ENCODE peak calls at places on chromosomes 12 and 14, in six cellular contexts. L is osteocyte, Z is neural crest cell, K is cardiac muscle cell, E is dorsolateral prefrontal cortex, S is right atrium auricular region. D is an unnamed sample.
A peak's percentile ranks its signal among the peaks of the same experiment; 100 is the strongest.

GRCh38 chr12:46483572-46484395 is 111.2 kb upstream of the SLC38A2 start:
- DNase-seq in L (no peak), Z (no peak), K (peak; percentile 65), E (no peak), S (no peak), D (no peak)

GRCh38 chr14:68104518-68104917 is 284.9 kb downstream of the RAD51B start:
- DNase-seq in L (no peak), Z (no peak), K (peak; percentile 85), E (no peak), S (no peak), D (no peak)

GRCh38 chr12:108801736-108802665 is 55.4 kb downstream of the SSH1 start:
- DNase-seq in L (no peak), Z (peak; percentile 61), K (peak; percentile 66), E (no peak), S (peak; percentile 84), D (no peak)

GRCh38 chr14:92944976-92945375 is 22.0 kb downstream of the CHGA start:
- DNase-seq in L (no peak), Z (no peak), K (no peak), E (no peak), S (no peak), D (no peak)

GRCh38 chr12:92582466-92582865 is 120.3 kb upstream of the PLEKHG7 start:
- DNase-seq in L (no peak), Z (no peak), K (no peak), E (no peak), S (no peak), D (no peak)

GRCh38 chr12:120249266-120249874 is 16.2 kb downstream of the PXN start:
- DNase-seq in L (no peak), Z (no peak), K (no peak), E (no peak), S (no peak), D (no peak)

GRCh38 chr14:102927346-102927877 is 4.9 kb downstream of the AMN start:
- DNase-seq in L (no peak), Z (no peak), K (no peak), E (no peak), S (no peak), D (no peak)

GRCh38 chr14:24309538-24310386 is at the start of gene LTB4R2:
- DNase-seq in L (no peak), Z (no peak), K (no peak), E (no peak), S (no peak), D (no peak)

GRCh38 chr14:76829016-76829365 is 2.8 kb downstream of the LRRC74A start:
- DNase-seq in L (no peak), Z (no peak), K (peak; percentile 77), E (peak; percentile 32), S (peak; percentile 82), D (no peak)

GRCh38 chr12:40224439-40225291 is at the start of gene LRRK2:
- DNase-seq in L (peak; percentile 83), Z (peak; percentile 51), K (peak; percentile 73), E (peak; percentile 38), S (peak; percentile 85), D (peak; percentile 69)

GRCh38 chr12:115319641-115320040 is 635.7 kb upstream of the TBX3 start:
- DNase-seq in L (no peak), Z (no peak), K (no peak), E (no peak), S (no peak), D (no peak)

GRCh38 chr14:101200650-101201516 is 297.4 kb upstream of the RTL1 start:
- DNase-seq in L (peak; percentile 73), Z (no peak), K (no peak), E (no peak), S (peak; percentile 34), D (peak; percentile 50)

GRCh38 chr12:1851126-1851791 is 30.9 kb downstream of the LRTM2 start:
- DNase-seq in L (no peak), Z (no peak), K (peak; percentile 74), E (no peak), S (no peak), D (no peak)

GRCh38 chr12:25995906-25996305 is 37.4 kb downstream of the RASSF8 start:
- DNase-seq in L (no peak), Z (no peak), K (peak; percentile 24), E (no peak), S (no peak), D (no peak)

GRCh38 chr12:90250766-90251165 is 542.1 kb upstream of the ATP2B1 start:
- DNase-seq in L (no peak), Z (no peak), K (peak; percentile 84), E (no peak), S (peak; percentile 61), D (no peak)

GRCh38 chr12:90250041-90250440 is 541.4 kb upstream of the ATP2B1 start:
- DNase-seq in L (no peak), Z (no peak), K (no peak), E (no peak), S (no peak), D (no peak)

GRCh38 chr12:90257927-90258624 is 549.4 kb upstream of the ATP2B1 start:
- DNase-seq in L (no peak), Z (no peak), K (no peak), E (no peak), S (no peak), D (no peak)

GRCh38 chr12:90253142-90253541 is 544.5 kb upstream of the ATP2B1 start:
- DNase-seq in L (no peak), Z (no peak), K (no peak), E (no peak), S (no peak), D (no peak)

DNA sequence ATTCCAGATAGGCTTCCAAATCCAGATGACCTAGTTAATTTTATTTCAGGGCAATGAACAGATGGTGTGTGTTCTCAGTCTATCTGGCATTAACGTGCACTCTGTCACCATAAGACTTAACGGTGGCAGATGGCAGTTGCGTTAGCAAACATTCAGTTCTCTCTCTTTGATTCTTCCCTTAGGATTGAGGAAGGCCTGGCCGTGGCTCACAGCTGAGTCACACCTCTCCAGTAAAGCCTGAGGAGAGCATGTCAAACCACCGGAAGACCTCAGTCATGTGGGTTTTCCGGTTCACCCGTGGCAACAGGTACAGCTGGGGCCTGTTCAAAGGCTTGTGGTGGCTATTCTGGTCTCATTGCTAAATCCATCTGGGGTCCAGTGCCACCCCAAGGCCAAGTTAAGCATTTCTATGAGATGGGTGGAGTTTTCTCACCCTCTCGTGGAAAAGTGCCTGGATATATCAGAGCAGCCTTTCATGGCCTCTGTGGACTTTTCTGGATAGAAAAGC is 545.1 kb upstream of the ATP2B1 start:
- DNase-seq in L (no peak), Z (no peak), K (peak; percentile 89), E (peak; percentile 39), S (peak; percentile 85), D (no peak)
- TF ChIP-seq CTCF in L (peak; percentile 26), Z (no peak), K (peak; percentile 38), E (no peak), S (no peak), D (no peak)

DNA sequence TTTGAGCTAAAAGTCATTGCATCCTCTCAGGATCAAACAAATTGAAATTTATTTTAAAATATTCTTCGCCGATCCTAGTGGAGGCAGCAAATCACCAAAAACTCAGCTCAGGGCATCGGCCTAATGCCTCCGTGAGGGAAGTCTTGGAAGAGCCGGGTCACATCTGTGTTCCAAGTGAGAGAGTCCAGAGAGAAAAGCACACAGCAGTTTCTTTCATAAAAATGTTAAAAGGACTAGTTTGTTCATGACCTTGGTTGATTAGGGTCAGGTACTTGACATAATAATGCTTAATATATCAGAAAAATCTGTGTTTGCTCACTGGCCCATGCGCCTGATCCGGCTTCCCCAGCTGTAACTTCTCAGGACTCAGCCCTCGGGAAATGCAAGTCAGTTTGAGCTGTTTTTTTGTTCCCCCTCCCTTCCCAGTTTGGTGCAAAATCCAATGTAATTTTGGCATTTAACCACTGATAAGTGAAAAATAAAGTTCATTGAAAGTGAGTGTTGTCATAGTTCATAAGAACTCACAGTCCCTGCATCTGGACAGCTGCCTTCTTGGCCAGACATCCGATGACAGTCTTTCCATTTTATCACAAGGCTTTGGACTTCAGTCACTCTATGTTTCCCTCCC is 161.7 kb downstream of the CAND1 start:
- DNase-seq in L (no peak), Z (no peak), K (peak; percentile 77), E (no peak), S (peak; percentile 87), D (no peak)
- TF ChIP-seq CTCF in L (peak; percentile 49), Z (peak; percentile 14), K (peak; percentile 31), E (peak; percentile 32), S (no peak), D (peak; percentile 51)

GRCh38 chr12:67780580-67781084 is 132.1 kb downstream of the DYRK2 start:
- DNase-seq in L (no peak), Z (no peak), K (no peak), E (no peak), S (no peak), D (no peak)

GRCh38 chr12:67784831-67785230 is 136.3 kb downstream of the DYRK2 start:
- DNase-seq in L (no peak), Z (no peak), K (no peak), E (no peak), S (no peak), D (no peak)

GRCh38 chr12:67786086-67786485 is 137.5 kb downstream of the DYRK2 start:
- DNase-seq in L (no peak), Z (no peak), K (no peak), E (no peak), S (no peak), D (no peak)

GRCh38 chr12:67783393-67783792 is 134.8 kb downstream of the DYRK2 start:
- DNase-seq in L (no peak), Z (no peak), K (no peak), E (no peak), S (no peak), D (no peak)

DNA sequence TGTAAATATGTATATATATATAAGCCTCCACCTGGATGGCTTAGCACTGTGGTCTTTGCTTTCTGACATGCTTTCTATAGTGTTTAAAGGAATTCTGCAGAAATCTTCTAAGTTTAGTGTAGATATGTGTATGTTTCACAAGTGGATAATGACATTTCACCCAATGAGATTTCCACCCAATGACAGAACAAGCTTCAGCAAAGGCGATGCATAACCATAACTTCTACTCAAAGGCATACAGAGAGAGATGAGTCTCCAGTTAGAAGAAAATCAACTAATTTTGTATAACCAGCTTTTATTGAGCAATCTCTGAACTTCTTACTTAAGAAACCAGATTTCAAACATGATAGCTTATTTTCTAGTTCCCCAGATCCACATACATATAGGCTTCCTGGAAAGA is 134.0 kb downstream of the DYRK2 start:
- DNase-seq in L (no peak), Z (no peak), K (no peak), E (no peak), S (no peak), D (no peak)
- TF ChIP-seq CTCF in L (no peak), Z (no peak), K (no peak), E (no peak), S (no peak), D (no peak)

GRCh38 chr14:28321475-28322244 is 444.9 kb upstream of the FOXG1 start:
- DNase-seq in L (no peak), Z (no peak), K (peak; percentile 56), E (no peak), S (no peak), D (no peak)
- TF ChIP-seq CTCF in L (no peak), Z (no peak), K (no peak), E (no peak), S (no peak), D (no peak)

DNA sequence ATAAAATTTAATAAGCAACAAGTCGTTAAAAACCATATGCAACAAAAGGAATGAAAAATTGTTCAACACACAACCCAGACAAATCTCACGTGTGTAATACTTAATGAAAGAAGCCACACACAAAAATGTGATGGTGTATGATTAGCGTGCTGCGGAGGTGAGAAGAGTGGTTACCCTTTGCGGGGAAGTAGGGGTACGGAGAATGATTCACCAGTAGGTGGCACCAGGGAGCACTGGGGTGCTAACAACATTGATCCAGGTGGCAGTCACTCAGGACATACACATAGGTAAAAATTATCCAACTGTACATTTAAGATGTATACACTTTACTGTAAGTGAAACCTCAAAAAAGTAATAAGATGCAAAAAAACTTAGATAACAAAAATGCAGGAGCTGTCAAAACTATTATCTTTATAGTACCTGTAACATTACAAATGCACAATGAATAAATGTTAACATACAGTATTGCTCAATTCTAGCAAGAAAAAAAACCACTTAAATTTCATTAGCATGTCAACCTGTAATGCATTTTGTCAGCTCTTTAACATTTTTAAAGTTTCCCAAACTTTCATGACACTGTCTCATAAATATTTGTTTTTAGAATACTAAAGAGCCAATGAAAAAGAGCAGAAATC is 46.8 kb downstream of the TMCC3 start:
- DNase-seq in L (no peak), Z (no peak), K (no peak), E (no peak), S (no peak), D (no peak)
- TF ChIP-seq CTCF in L (peak; percentile 52), Z (peak; percentile 64), K (peak; percentile 66), E (peak; percentile 45), S (peak; percentile 50), D (peak; percentile 66)